ENCODE peak calls at places on chromosomes 16 and 17, in eight cellular contexts. H is stimulated activated CD4-positive, alpha-beta T cell treated with anti-CD3 and anti-CD28 coated beads, Interleukin-1b, Interleukin-23, amount 100 ng/mL, for 24 hours; O is fibroblast of the conjunctiva; L is T-helper 9 cell; U is amygdala; Y is choroid plexus epithelial cell; N is activated T-helper 2 cell treated with anti-CD3 and anti-CD28 coated beads, Interferon-gamma antibody, Interleukin-2, Interleukin-4, amounts not matched to agents 10 μg/mL and 5 μg/mL and 100 μg/mL, durations not matched to agents 14 hours and 24 hours and 36 hours; M is HFFc6. X is an unnamed sample.
A peak's percentile ranks its signal among the peaks of the same experiment; 100 is the strongest.

GRCh38 chr17:29086628-29087332 is 43.8 kb downstream of the PIPOX start:
- DNase-seq in H (no peak), Y (peak; percentile 18), N (no peak), L (no peak), O (no peak), U (no peak), M (no peak), X (no peak)

GRCh38 chr17:44389723-44390202 is 314 bp upstream of the ITGA2B start:
- DNase-seq in Y (no peak), O (no peak), L (no peak), U (no peak), H (no peak), N (no peak), M (no peak), X (no peak)

GRCh38 chr16:760498-761343 is at the start of gene MSLN:
- DNase-seq in L (no peak), Y (no peak), O (no peak), H (no peak), U (no peak), N (no peak), M (no peak), X (no peak)

GRCh38 chr17:30947796-30948195 is 23.0 kb upstream of the RNF135 start:
- DNase-seq in N (no peak), M (no peak), U (no peak), H (no peak), Y (no peak), O (no peak), L (no peak), X (no peak)

GRCh38 chr17:9038380-9038779 is 17.1 kb downstream of the NTN1 start:
- DNase-seq in Y (no peak), N (no peak), L (no peak), O (no peak), U (no peak), M (no peak), H (no peak), X (no peak)

GRCh38 chr16:4244881-4245280 is 3.0 kb upstream of the SRL start:
- DNase-seq in M (no peak), N (no peak), L (no peak), H (no peak), O (no peak), U (no peak), Y (no peak), X (peak; percentile 80)

GRCh38 chr16:10180771-10181163 is 1.5 kb downstream of the GRIN2A start:
- DNase-seq in U (peak; percentile 10), M (no peak), H (peak; percentile 14), N (no peak), O (no peak), Y (no peak), L (no peak), X (no peak)

GRCh38 chr17:76969598-76970172 is 101.5 kb downstream of the MGAT5B start:
- DNase-seq in H (no peak), Y (no peak), N (no peak), U (no peak), M (no peak), O (no peak), L (peak; percentile 21), X (peak; percentile 64)

GRCh38 chr17:40314557-40314953 is 5.6 kb downstream of the RARA start:
- DNase-seq in Y (peak; percentile 70), N (no peak), H (peak; percentile 75), M (peak; percentile 95), U (peak; percentile 72), O (peak; percentile 76), L (peak; percentile 82), X (peak; percentile 89)

GRCh38 chr17:76844846-76845245 is 23.4 kb upstream of the MGAT5B start:
- DNase-seq in L (no peak), O (no peak), Y (no peak), M (no peak), H (no peak), U (no peak), N (no peak), X (no peak)

GRCh38 chr17:66399441-66399840 is 97.0 kb downstream of the PRKCA start:
- DNase-seq in N (no peak), H (no peak), M (no peak), L (no peak), O (no peak), U (no peak), Y (no peak), X (no peak)